ENCODE peak calls at places on chromosomes 16 and 17, in five cellular contexts. One of them, this sample, is unnamed.

GRCh38 chr17:80790981-80791742 is 200.5 kb upstream of the CHMP6 start:
- DNase-seq in uterus: no peak
- DNase-seq in transverse colon: no peak
- DNase-seq in tibial artery: no peak
- DNase-seq in lower lobe of right lung: no peak
- DNase-seq in this sample: no peak

GRCh38 chr16:85286066-85286712 is 173.9 kb upstream of the CIBAR2 start:
- DNase-seq in uterus: peak
- DNase-seq in transverse colon: no peak
- DNase-seq in tibial artery: peak
- DNase-seq in lower lobe of right lung: no peak
- DNase-seq in this sample: peak

GRCh38 chr17:823501-823902 is 41.3 kb downstream of the MRM3 start:
- DNase-seq in uterus: no peak
- DNase-seq in transverse colon: no peak
- DNase-seq in tibial artery: no peak
- DNase-seq in lower lobe of right lung: no peak
- DNase-seq in this sample: no peak

GRCh38 chr17:43018008-43018853 is 4.0 kb downstream of the VAT1 start:
- DNase-seq in uterus: no peak
- DNase-seq in transverse colon: no peak
- DNase-seq in tibial artery: no peak
- DNase-seq in lower lobe of right lung: no peak
- DNase-seq in this sample: no peak

GRCh38 chr17:44097110-44097810 is 26.2 kb downstream of the HDAC5 start:
- DNase-seq in uterus: no peak
- DNase-seq in transverse colon: no peak
- DNase-seq in tibial artery: no peak
- DNase-seq in lower lobe of right lung: no peak
- DNase-seq in this sample: peak

GRCh38 chr17:81884520-81884919 is 6.9 kb downstream of the ALYREF start:
- DNase-seq in uterus: no peak
- DNase-seq in transverse colon: no peak
- DNase-seq in tibial artery: no peak
- DNase-seq in lower lobe of right lung: no peak
- DNase-seq in this sample: no peak

GRCh38 chr17:40035162-40035559 is 19.0 kb downstream of the MED24 start:
- DNase-seq in uterus: no peak
- DNase-seq in transverse colon: peak
- DNase-seq in tibial artery: no peak
- DNase-seq in lower lobe of right lung: no peak
- DNase-seq in this sample: no peak

GRCh38 chr16:58038219-58038641 is 12.7 kb downstream of the MMP15 start:
- DNase-seq in uterus: no peak
- DNase-seq in transverse colon: no peak
- DNase-seq in tibial artery: no peak
- DNase-seq in lower lobe of right lung: no peak
- DNase-seq in this sample: no peak

GRCh38 chr16:89700649-89701424 is 668 bp downstream of the SPATA2L start:
- DNase-seq in uterus: peak
- DNase-seq in transverse colon: peak
- DNase-seq in tibial artery: no peak
- DNase-seq in lower lobe of right lung: peak
- DNase-seq in this sample: no peak

GRCh38 chr16:67339453-67339852 is 12.8 kb downstream of the LRRC36 start:
- DNase-seq in uterus: no peak
- DNase-seq in transverse colon: no peak
- DNase-seq in tibial artery: no peak
- DNase-seq in lower lobe of right lung: no peak
- DNase-seq in this sample: peak

GRCh38 chr17:41692722-41693521 is 4.2 kb downstream of the EIF1 start:
- DNase-seq in uterus: no peak
- DNase-seq in transverse colon: no peak
- DNase-seq in tibial artery: no peak
- DNase-seq in lower lobe of right lung: no peak
- DNase-seq in this sample: no peak

GRCh38 chr17:63956296-63956920 is 16.3 kb downstream of the SCN4A start:
- DNase-seq in uterus: no peak
- DNase-seq in transverse colon: no peak
- DNase-seq in tibial artery: no peak
- DNase-seq in lower lobe of right lung: no peak
- DNase-seq in this sample: no peak

GRCh38 chr16:26905336-26905735 is 161.4 kb upstream of the C16orf82 start:
- DNase-seq in uterus: no peak
- DNase-seq in transverse colon: no peak
- DNase-seq in tibial artery: no peak
- DNase-seq in lower lobe of right lung: no peak
- DNase-seq in this sample: peak

GRCh38 chr17:45976755-45977505 is 22.1 kb upstream of the STH start:
- DNase-seq in uterus: no peak
- DNase-seq in transverse colon: no peak
- DNase-seq in tibial artery: no peak
- DNase-seq in lower lobe of right lung: no peak
- DNase-seq in this sample: peak

GRCh38 chr16:65855171-65856145 is 511.0 kb upstream of the CDH5 start:
- DNase-seq in uterus: no peak
- DNase-seq in transverse colon: no peak
- DNase-seq in tibial artery: no peak
- DNase-seq in lower lobe of right lung: no peak
- DNase-seq in this sample: no peak

GRCh38 chr17:45368661-45369060 is 51.8 kb upstream of the MAP3K14 start:
- DNase-seq in uterus: no peak
- DNase-seq in transverse colon: no peak
- DNase-seq in tibial artery: no peak
- DNase-seq in lower lobe of right lung: no peak
- DNase-seq in this sample: peak

GRCh38 chr17:28549274-28550132 is 2.9 kb downstream of the UNC119 start:
- DNase-seq in uterus: no peak
- DNase-seq in transverse colon: no peak
- DNase-seq in tibial artery: no peak
- DNase-seq in lower lobe of right lung: no peak
- DNase-seq in this sample: no peak

GRCh38 chr17:63291243-63291642 is 154.9 kb downstream of the CYB561 start:
- DNase-seq in uterus: no peak
- DNase-seq in transverse colon: no peak
- DNase-seq in tibial artery: no peak
- DNase-seq in lower lobe of right lung: no peak
- DNase-seq in this sample: no peak

GRCh38 chr16:46947900-46948547 is 25.4 kb downstream of the DNAJA2 start:
- DNase-seq in uterus: no peak
- DNase-seq in transverse colon: no peak
- DNase-seq in tibial artery: no peak
- DNase-seq in lower lobe of right lung: no peak
- DNase-seq in this sample: peak

GRCh38 chr16:1920727-1921155 is 2.5 kb upstream of the HS3ST6 start:
- DNase-seq in uterus: no peak
- DNase-seq in transverse colon: peak
- DNase-seq in tibial artery: no peak
- DNase-seq in lower lobe of right lung: no peak
- DNase-seq in this sample: no peak

GRCh38 chr16:84874004-84874435 is 54.2 kb downstream of the CRISPLD2 start:
- DNase-seq in uterus: no peak
- DNase-seq in transverse colon: no peak
- DNase-seq in tibial artery: no peak
- DNase-seq in lower lobe of right lung: no peak
- DNase-seq in this sample: no peak

GRCh38 chr17:61007980-61008379 is 330.3 kb downstream of the BCAS3 start:
- DNase-seq in uterus: no peak
- DNase-seq in transverse colon: peak
- DNase-seq in tibial artery: no peak
- DNase-seq in lower lobe of right lung: no peak
- DNase-seq in this sample: no peak

GRCh38 chr17:16935786-16936185 is 36.1 kb downstream of the TNFRSF13B start:
- DNase-seq in uterus: no peak
- DNase-seq in transverse colon: peak
- DNase-seq in tibial artery: peak
- DNase-seq in lower lobe of right lung: no peak
- DNase-seq in this sample: no peak

GRCh38 chr17:63932008-63932561 is at the start of gene CD79B:
- DNase-seq in uterus: no peak
- DNase-seq in transverse colon: peak
- DNase-seq in tibial artery: no peak
- DNase-seq in lower lobe of right lung: no peak
- DNase-seq in this sample: no peak

GRCh38 chr16:54285414-54286066 is 1.0 kb downstream of the IRX3 start:
- DNase-seq in uterus: no peak
- DNase-seq in transverse colon: no peak
- DNase-seq in tibial artery: no peak
- DNase-seq in lower lobe of right lung: no peak
- DNase-seq in this sample: peak

GRCh38 chr17:66847704-66848103 is 12.8 kb downstream of the CACNG5 start:
- DNase-seq in uterus: no peak
- DNase-seq in transverse colon: no peak
- DNase-seq in tibial artery: no peak
- DNase-seq in lower lobe of right lung: no peak
- DNase-seq in this sample: no peak

GRCh38 chr17:66849136-66849655 is 14.3 kb downstream of the CACNG5 start:
- DNase-seq in uterus: no peak
- DNase-seq in transverse colon: no peak
- DNase-seq in tibial artery: no peak
- DNase-seq in lower lobe of right lung: no peak
- DNase-seq in this sample: no peak

GRCh38 chr17:66848496-66848895 is 13.6 kb downstream of the CACNG5 start:
- DNase-seq in uterus: no peak
- DNase-seq in transverse colon: no peak
- DNase-seq in tibial artery: no peak
- DNase-seq in lower lobe of right lung: no peak
- DNase-seq in this sample: no peak

GRCh38 chr17:66850692-66851091 is 15.8 kb downstream of the CACNG5 start:
- DNase-seq in uterus: no peak
- DNase-seq in transverse colon: no peak
- DNase-seq in tibial artery: no peak
- DNase-seq in lower lobe of right lung: no peak
- DNase-seq in this sample: no peak

GRCh38 chr17:66849851-66850580 is 15.1 kb downstream of the CACNG5 start:
- DNase-seq in uterus: no peak
- DNase-seq in transverse colon: no peak
- DNase-seq in tibial artery: no peak
- DNase-seq in lower lobe of right lung: no peak
- DNase-seq in this sample: no peak
- H3K27ac ChIP-seq in uterus: no peak
- H3K27ac ChIP-seq in transverse colon: no peak
- H3K27ac ChIP-seq in tibial artery: no peak
- H3K27ac ChIP-seq in lower lobe of right lung: no peak
- H3K27ac ChIP-seq in this sample: no peak

GRCh38 chr16:30380801-30381208 is 1.6 kb downstream of the SEPTIN1 start:
- DNase-seq in uterus: no peak
- DNase-seq in transverse colon: no peak
- DNase-seq in tibial artery: no peak
- DNase-seq in lower lobe of right lung: no peak
- DNase-seq in this sample: no peak

GRCh38 chr16:30380072-30380471 is 2.3 kb downstream of the SEPTIN1 start:
- DNase-seq in uterus: no peak
- DNase-seq in transverse colon: no peak
- DNase-seq in tibial artery: no peak
- DNase-seq in lower lobe of right lung: no peak
- DNase-seq in this sample: no peak

GRCh38 chr16:30379165-30379783 is 3.1 kb downstream of the SEPTIN1 start:
- DNase-seq in uterus: no peak
- DNase-seq in transverse colon: no peak
- DNase-seq in tibial artery: no peak
- DNase-seq in lower lobe of right lung: no peak
- DNase-seq in this sample: no peak

GRCh38 chr16:30381351-30382041 is 865 bp downstream of the SEPTIN1 start:
- DNase-seq in uterus: no peak
- DNase-seq in transverse colon: no peak
- DNase-seq in tibial artery: no peak
- DNase-seq in lower lobe of right lung: no peak
- DNase-seq in this sample: no peak

DNA sequence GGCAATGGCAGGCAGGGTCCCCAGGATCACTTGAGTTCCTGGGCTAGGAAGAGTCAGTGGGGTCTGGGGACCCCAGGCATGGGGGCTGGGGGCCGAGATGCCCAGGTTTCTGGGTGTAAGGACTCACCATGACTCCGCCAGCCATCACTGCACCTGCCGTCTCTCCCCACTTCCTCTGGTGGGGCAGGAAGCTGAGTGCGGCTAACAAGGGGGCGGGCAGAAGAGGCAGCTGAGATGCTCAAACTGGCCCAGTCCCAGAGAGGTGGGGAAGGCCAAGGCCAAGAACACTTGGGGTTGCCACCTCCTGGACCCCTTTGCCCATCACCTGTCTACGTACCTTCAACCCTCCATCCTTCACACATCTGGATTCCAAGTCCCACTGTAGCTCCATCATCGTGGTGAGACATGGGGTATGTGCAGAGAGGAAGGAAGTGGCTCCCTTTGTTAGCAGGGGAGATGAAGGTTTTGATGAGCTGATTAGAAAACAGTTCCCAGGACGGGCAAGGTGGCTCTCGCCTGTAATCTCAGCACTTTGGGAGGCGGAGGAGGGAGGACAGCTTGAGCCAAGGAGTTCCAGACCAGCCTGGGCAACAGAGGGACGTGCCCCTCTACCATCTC is at the start of gene SEPTIN1:
- DNase-seq in uterus: no peak
- DNase-seq in transverse colon: peak
- DNase-seq in tibial artery: no peak
- DNase-seq in lower lobe of right lung: no peak
- DNase-seq in this sample: no peak
- H3K4me3 ChIP-seq in uterus: no peak
- H3K4me3 ChIP-seq in transverse colon: peak
- H3K4me3 ChIP-seq in tibial artery: no peak
- H3K4me3 ChIP-seq in lower lobe of right lung: peak
- H3K4me3 ChIP-seq in this sample: no peak

GRCh38 chr16:86342161-86342560 is 168.2 kb upstream of the FOXF1 start:
- DNase-seq in uterus: no peak
- DNase-seq in transverse colon: no peak
- DNase-seq in tibial artery: no peak
- DNase-seq in lower lobe of right lung: no peak
- DNase-seq in this sample: no peak
- H3K27ac ChIP-seq in uterus: peak
- H3K27ac ChIP-seq in transverse colon: peak
- H3K27ac ChIP-seq in tibial artery: no peak
- H3K27ac ChIP-seq in lower lobe of right lung: peak
- H3K27ac ChIP-seq in this sample: no peak

DNA sequence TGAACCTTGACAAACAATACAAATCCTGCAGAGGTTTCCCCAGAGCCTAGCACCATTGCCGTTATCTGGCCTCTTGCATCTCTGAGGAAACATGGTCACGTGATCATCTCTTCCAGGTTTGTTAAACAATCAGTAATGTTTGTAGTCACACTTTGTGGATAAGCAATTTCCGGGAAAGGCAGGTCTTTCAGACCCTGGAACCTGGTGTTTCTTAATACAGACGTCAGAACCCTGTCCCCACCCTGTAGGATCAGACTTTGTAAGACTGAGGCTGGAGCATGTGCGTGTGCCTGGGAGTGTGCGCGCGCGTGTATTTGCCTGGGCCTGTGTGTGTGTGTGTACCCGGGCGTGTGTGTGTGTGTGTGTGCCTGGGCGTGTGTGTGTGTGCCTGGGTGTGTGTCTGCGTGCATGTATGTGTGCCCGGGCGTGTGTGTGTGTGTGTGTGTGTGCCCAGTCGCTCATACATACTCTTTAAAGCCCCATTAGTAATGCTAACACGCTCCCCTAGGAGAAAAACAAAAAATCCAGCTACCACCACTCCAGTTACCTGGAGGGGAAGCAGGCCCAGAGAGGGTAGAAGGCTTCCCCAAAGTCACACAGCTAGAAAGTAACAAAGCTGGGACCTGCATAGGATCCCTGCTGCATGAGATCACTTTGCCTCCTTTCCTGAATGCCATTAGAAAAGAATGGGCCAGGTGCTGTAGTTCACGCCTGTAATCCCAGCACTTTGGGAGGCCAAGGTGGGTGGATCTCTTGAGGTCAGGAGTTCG is 5.3 kb downstream of the CTNS start:
- DNase-seq in uterus: no peak
- DNase-seq in transverse colon: no peak
- DNase-seq in tibial artery: no peak
- DNase-seq in lower lobe of right lung: no peak
- DNase-seq in this sample: no peak
- H3K4me3 ChIP-seq in uterus: no peak
- H3K4me3 ChIP-seq in transverse colon: no peak
- H3K4me3 ChIP-seq in tibial artery: no peak
- H3K4me3 ChIP-seq in lower lobe of right lung: no peak
- H3K4me3 ChIP-seq in this sample: no peak